ENCODE peak calls at places on chromosomes 6 and 20, in nine cellular contexts. One of them, this sample, is unnamed.

GRCh38 chr6:105601541-105602174 is 198.8 kb upstream of the PREP start:
- DNase-seq in iris pigment epithelial cell: peak
- DNase-seq in RWPE1: peak
- DNase-seq in activated CD8-positive, alpha-beta memory T cell treated with anti-CD3 and anti-CD28 coated beads for 1 hour: no peak
- DNase-seq in activated T-helper 2 cell treated with anti-CD3 and anti-CD28 coated beads, Interferon-gamma antibody, Interleukin-2, Interleukin-4, amounts not matched to agents 10 μg/mL and 5 μg/mL and 100 μg/mL, durations not matched to agents 14 hours and 24 hours and 36 hours: peak
- DNase-seq in fibroblast of gingiva: peak
- DNase-seq in foreskin melanocyte: no peak
- DNase-seq in GOT3: peak
- DNase-seq in Kasumi-1: no peak
- DNase-seq in this sample: peak

GRCh38 chr6:157337766-157338165 is 14.4 kb upstream of the TMEM242 start:
- DNase-seq in iris pigment epithelial cell: no peak
- DNase-seq in RWPE1: no peak
- DNase-seq in activated CD8-positive, alpha-beta memory T cell treated with anti-CD3 and anti-CD28 coated beads for 1 hour: no peak
- DNase-seq in activated T-helper 2 cell treated with anti-CD3 and anti-CD28 coated beads, Interferon-gamma antibody, Interleukin-2, Interleukin-4, amounts not matched to agents 10 μg/mL and 5 μg/mL and 100 μg/mL, durations not matched to agents 14 hours and 24 hours and 36 hours: no peak
- DNase-seq in fibroblast of gingiva: no peak
- DNase-seq in foreskin melanocyte: no peak
- DNase-seq in GOT3: no peak
- DNase-seq in Kasumi-1: no peak
- DNase-seq in this sample: no peak

GRCh38 chr6:43980004-43980795 is 147.1 kb downstream of the MRPL14 start:
- DNase-seq in iris pigment epithelial cell: no peak
- DNase-seq in RWPE1: no peak
- DNase-seq in activated CD8-positive, alpha-beta memory T cell treated with anti-CD3 and anti-CD28 coated beads for 1 hour: no peak
- DNase-seq in activated T-helper 2 cell treated with anti-CD3 and anti-CD28 coated beads, Interferon-gamma antibody, Interleukin-2, Interleukin-4, amounts not matched to agents 10 μg/mL and 5 μg/mL and 100 μg/mL, durations not matched to agents 14 hours and 24 hours and 36 hours: no peak
- DNase-seq in fibroblast of gingiva: no peak
- DNase-seq in foreskin melanocyte: no peak
- DNase-seq in GOT3: no peak
- DNase-seq in Kasumi-1: no peak
- DNase-seq in this sample: no peak

GRCh38 chr6:139262519-139263300 is 29.1 kb downstream of the TXLNB start:
- DNase-seq in iris pigment epithelial cell: no peak
- DNase-seq in RWPE1: no peak
- DNase-seq in activated CD8-positive, alpha-beta memory T cell treated with anti-CD3 and anti-CD28 coated beads for 1 hour: no peak
- DNase-seq in activated T-helper 2 cell treated with anti-CD3 and anti-CD28 coated beads, Interferon-gamma antibody, Interleukin-2, Interleukin-4, amounts not matched to agents 10 μg/mL and 5 μg/mL and 100 μg/mL, durations not matched to agents 14 hours and 24 hours and 36 hours: no peak
- DNase-seq in fibroblast of gingiva: no peak
- DNase-seq in foreskin melanocyte: peak
- DNase-seq in GOT3: no peak
- DNase-seq in Kasumi-1: no peak
- DNase-seq in this sample: no peak

GRCh38 chr6:7241709-7242645 is 71.0 kb downstream of the SSR1 start:
- DNase-seq in iris pigment epithelial cell: peak
- DNase-seq in RWPE1: no peak
- DNase-seq in activated CD8-positive, alpha-beta memory T cell treated with anti-CD3 and anti-CD28 coated beads for 1 hour: no peak
- DNase-seq in activated T-helper 2 cell treated with anti-CD3 and anti-CD28 coated beads, Interferon-gamma antibody, Interleukin-2, Interleukin-4, amounts not matched to agents 10 μg/mL and 5 μg/mL and 100 μg/mL, durations not matched to agents 14 hours and 24 hours and 36 hours: no peak
- DNase-seq in fibroblast of gingiva: no peak
- DNase-seq in foreskin melanocyte: no peak
- DNase-seq in GOT3: no peak
- DNase-seq in Kasumi-1: no peak
- DNase-seq in this sample: peak

GRCh38 chr6:28336284-28337024 is 506 bp upstream of the ZSCAN31 start:
- DNase-seq in iris pigment epithelial cell: no peak
- DNase-seq in RWPE1: no peak
- DNase-seq in activated CD8-positive, alpha-beta memory T cell treated with anti-CD3 and anti-CD28 coated beads for 1 hour: no peak
- DNase-seq in activated T-helper 2 cell treated with anti-CD3 and anti-CD28 coated beads, Interferon-gamma antibody, Interleukin-2, Interleukin-4, amounts not matched to agents 10 μg/mL and 5 μg/mL and 100 μg/mL, durations not matched to agents 14 hours and 24 hours and 36 hours: no peak
- DNase-seq in fibroblast of gingiva: peak
- DNase-seq in foreskin melanocyte: peak
- DNase-seq in GOT3: no peak
- DNase-seq in Kasumi-1: peak
- DNase-seq in this sample: peak

GRCh38 chr6:155274533-155274932 is 10.7 kb downstream of the CLDN20 start:
- DNase-seq in iris pigment epithelial cell: peak
- DNase-seq in RWPE1: peak
- DNase-seq in activated CD8-positive, alpha-beta memory T cell treated with anti-CD3 and anti-CD28 coated beads for 1 hour: no peak
- DNase-seq in activated T-helper 2 cell treated with anti-CD3 and anti-CD28 coated beads, Interferon-gamma antibody, Interleukin-2, Interleukin-4, amounts not matched to agents 10 μg/mL and 5 μg/mL and 100 μg/mL, durations not matched to agents 14 hours and 24 hours and 36 hours: no peak
- DNase-seq in fibroblast of gingiva: peak
- DNase-seq in foreskin melanocyte: no peak
- DNase-seq in GOT3: no peak
- DNase-seq in Kasumi-1: no peak
- DNase-seq in this sample: peak

GRCh38 chr6:37137201-37137880 is 32.6 kb upstream of the PIM1 start:
- DNase-seq in iris pigment epithelial cell: peak
- DNase-seq in RWPE1: peak
- DNase-seq in activated CD8-positive, alpha-beta memory T cell treated with anti-CD3 and anti-CD28 coated beads for 1 hour: no peak
- DNase-seq in activated T-helper 2 cell treated with anti-CD3 and anti-CD28 coated beads, Interferon-gamma antibody, Interleukin-2, Interleukin-4, amounts not matched to agents 10 μg/mL and 5 μg/mL and 100 μg/mL, durations not matched to agents 14 hours and 24 hours and 36 hours: no peak
- DNase-seq in fibroblast of gingiva: peak
- DNase-seq in foreskin melanocyte: peak
- DNase-seq in GOT3: no peak
- DNase-seq in Kasumi-1: no peak
- DNase-seq in this sample: peak

GRCh38 chr20:40698281-40698680 is 9.2 kb upstream of the MAFB start:
- DNase-seq in iris pigment epithelial cell: no peak
- DNase-seq in RWPE1: no peak
- DNase-seq in activated CD8-positive, alpha-beta memory T cell treated with anti-CD3 and anti-CD28 coated beads for 1 hour: no peak
- DNase-seq in activated T-helper 2 cell treated with anti-CD3 and anti-CD28 coated beads, Interferon-gamma antibody, Interleukin-2, Interleukin-4, amounts not matched to agents 10 μg/mL and 5 μg/mL and 100 μg/mL, durations not matched to agents 14 hours and 24 hours and 36 hours: no peak
- DNase-seq in fibroblast of gingiva: no peak
- DNase-seq in foreskin melanocyte: no peak
- DNase-seq in GOT3: no peak
- DNase-seq in Kasumi-1: no peak
- DNase-seq in this sample: no peak

GRCh38 chr20:54103067-54103761 is 32.8 kb upstream of the BCAS1 start:
- DNase-seq in iris pigment epithelial cell: peak
- DNase-seq in RWPE1: peak
- DNase-seq in activated CD8-positive, alpha-beta memory T cell treated with anti-CD3 and anti-CD28 coated beads for 1 hour: peak
- DNase-seq in activated T-helper 2 cell treated with anti-CD3 and anti-CD28 coated beads, Interferon-gamma antibody, Interleukin-2, Interleukin-4, amounts not matched to agents 10 μg/mL and 5 μg/mL and 100 μg/mL, durations not matched to agents 14 hours and 24 hours and 36 hours: peak
- DNase-seq in fibroblast of gingiva: peak
- DNase-seq in foreskin melanocyte: no peak
- DNase-seq in GOT3: no peak
- DNase-seq in Kasumi-1: peak
- DNase-seq in this sample: peak

GRCh38 chr6:161727063-161727462 is 453.2 kb upstream of the AGPAT4 start:
- DNase-seq in iris pigment epithelial cell: no peak
- DNase-seq in RWPE1: no peak
- DNase-seq in activated CD8-positive, alpha-beta memory T cell treated with anti-CD3 and anti-CD28 coated beads for 1 hour: no peak
- DNase-seq in activated T-helper 2 cell treated with anti-CD3 and anti-CD28 coated beads, Interferon-gamma antibody, Interleukin-2, Interleukin-4, amounts not matched to agents 10 μg/mL and 5 μg/mL and 100 μg/mL, durations not matched to agents 14 hours and 24 hours and 36 hours: no peak
- DNase-seq in fibroblast of gingiva: no peak
- DNase-seq in foreskin melanocyte: no peak
- DNase-seq in GOT3: no peak
- DNase-seq in Kasumi-1: no peak
- DNase-seq in this sample: no peak

GRCh38 chr6:105844275-105844848 is 241.8 kb upstream of the PRDM1 start:
- DNase-seq in iris pigment epithelial cell: no peak
- DNase-seq in RWPE1: no peak
- DNase-seq in activated CD8-positive, alpha-beta memory T cell treated with anti-CD3 and anti-CD28 coated beads for 1 hour: no peak
- DNase-seq in activated T-helper 2 cell treated with anti-CD3 and anti-CD28 coated beads, Interferon-gamma antibody, Interleukin-2, Interleukin-4, amounts not matched to agents 10 μg/mL and 5 μg/mL and 100 μg/mL, durations not matched to agents 14 hours and 24 hours and 36 hours: no peak
- DNase-seq in fibroblast of gingiva: no peak
- DNase-seq in foreskin melanocyte: no peak
- DNase-seq in GOT3: no peak
- DNase-seq in Kasumi-1: no peak
- DNase-seq in this sample: no peak

GRCh38 chr6:139373154-139373927 is 1.1 kb downstream of the CITED2 start:
- DNase-seq in iris pigment epithelial cell: peak
- DNase-seq in RWPE1: peak
- DNase-seq in activated CD8-positive, alpha-beta memory T cell treated with anti-CD3 and anti-CD28 coated beads for 1 hour: peak
- DNase-seq in activated T-helper 2 cell treated with anti-CD3 and anti-CD28 coated beads, Interferon-gamma antibody, Interleukin-2, Interleukin-4, amounts not matched to agents 10 μg/mL and 5 μg/mL and 100 μg/mL, durations not matched to agents 14 hours and 24 hours and 36 hours: peak
- DNase-seq in fibroblast of gingiva: peak
- DNase-seq in foreskin melanocyte: peak
- DNase-seq in GOT3: no peak
- DNase-seq in Kasumi-1: peak
- DNase-seq in this sample: peak

GRCh38 chr20:12175538-12175937 is 257.8 kb downstream of the BTBD3 start:
- DNase-seq in iris pigment epithelial cell: no peak
- DNase-seq in RWPE1: no peak
- DNase-seq in activated CD8-positive, alpha-beta memory T cell treated with anti-CD3 and anti-CD28 coated beads for 1 hour: no peak
- DNase-seq in activated T-helper 2 cell treated with anti-CD3 and anti-CD28 coated beads, Interferon-gamma antibody, Interleukin-2, Interleukin-4, amounts not matched to agents 10 μg/mL and 5 μg/mL and 100 μg/mL, durations not matched to agents 14 hours and 24 hours and 36 hours: no peak
- DNase-seq in fibroblast of gingiva: no peak
- DNase-seq in foreskin melanocyte: no peak
- DNase-seq in GOT3: no peak
- DNase-seq in Kasumi-1: no peak
- DNase-seq in this sample: no peak

GRCh38 chr20:51121272-51121671 is 98.4 kb upstream of the KCNG1 start:
- DNase-seq in iris pigment epithelial cell: no peak
- DNase-seq in RWPE1: no peak
- DNase-seq in activated CD8-positive, alpha-beta memory T cell treated with anti-CD3 and anti-CD28 coated beads for 1 hour: no peak
- DNase-seq in activated T-helper 2 cell treated with anti-CD3 and anti-CD28 coated beads, Interferon-gamma antibody, Interleukin-2, Interleukin-4, amounts not matched to agents 10 μg/mL and 5 μg/mL and 100 μg/mL, durations not matched to agents 14 hours and 24 hours and 36 hours: no peak
- DNase-seq in fibroblast of gingiva: no peak
- DNase-seq in foreskin melanocyte: no peak
- DNase-seq in GOT3: no peak
- DNase-seq in Kasumi-1: no peak
- DNase-seq in this sample: no peak

GRCh38 chr6:120077489-120077888 is 727.9 kb upstream of the MAN1A1 start:
- DNase-seq in iris pigment epithelial cell: no peak
- DNase-seq in RWPE1: no peak
- DNase-seq in activated CD8-positive, alpha-beta memory T cell treated with anti-CD3 and anti-CD28 coated beads for 1 hour: no peak
- DNase-seq in activated T-helper 2 cell treated with anti-CD3 and anti-CD28 coated beads, Interferon-gamma antibody, Interleukin-2, Interleukin-4, amounts not matched to agents 10 μg/mL and 5 μg/mL and 100 μg/mL, durations not matched to agents 14 hours and 24 hours and 36 hours: no peak
- DNase-seq in fibroblast of gingiva: no peak
- DNase-seq in foreskin melanocyte: no peak
- DNase-seq in GOT3: no peak
- DNase-seq in Kasumi-1: no peak
- DNase-seq in this sample: no peak

GRCh38 chr20:41587523-41587922 is 30.7 kb downstream of the CHD6 start:
- DNase-seq in iris pigment epithelial cell: no peak
- DNase-seq in RWPE1: no peak
- DNase-seq in activated CD8-positive, alpha-beta memory T cell treated with anti-CD3 and anti-CD28 coated beads for 1 hour: no peak
- DNase-seq in activated T-helper 2 cell treated with anti-CD3 and anti-CD28 coated beads, Interferon-gamma antibody, Interleukin-2, Interleukin-4, amounts not matched to agents 10 μg/mL and 5 μg/mL and 100 μg/mL, durations not matched to agents 14 hours and 24 hours and 36 hours: no peak
- DNase-seq in fibroblast of gingiva: peak
- DNase-seq in foreskin melanocyte: no peak
- DNase-seq in GOT3: no peak
- DNase-seq in Kasumi-1: no peak
- DNase-seq in this sample: no peak

GRCh38 chr6:168192195-168192900 is 113.3 kb upstream of the FRMD1 start:
- DNase-seq in iris pigment epithelial cell: no peak
- DNase-seq in RWPE1: no peak
- DNase-seq in activated CD8-positive, alpha-beta memory T cell treated with anti-CD3 and anti-CD28 coated beads for 1 hour: no peak
- DNase-seq in activated T-helper 2 cell treated with anti-CD3 and anti-CD28 coated beads, Interferon-gamma antibody, Interleukin-2, Interleukin-4, amounts not matched to agents 10 μg/mL and 5 μg/mL and 100 μg/mL, durations not matched to agents 14 hours and 24 hours and 36 hours: no peak
- DNase-seq in fibroblast of gingiva: no peak
- DNase-seq in foreskin melanocyte: peak
- DNase-seq in GOT3: no peak
- DNase-seq in Kasumi-1: no peak
- DNase-seq in this sample: no peak

GRCh38 chr6:29792123-29793035 is 35.2 kb upstream of the HLA-G start:
- DNase-seq in iris pigment epithelial cell: no peak
- DNase-seq in RWPE1: peak
- DNase-seq in activated CD8-positive, alpha-beta memory T cell treated with anti-CD3 and anti-CD28 coated beads for 1 hour: peak
- DNase-seq in activated T-helper 2 cell treated with anti-CD3 and anti-CD28 coated beads, Interferon-gamma antibody, Interleukin-2, Interleukin-4, amounts not matched to agents 10 μg/mL and 5 μg/mL and 100 μg/mL, durations not matched to agents 14 hours and 24 hours and 36 hours: peak
- DNase-seq in fibroblast of gingiva: peak
- DNase-seq in foreskin melanocyte: no peak
- DNase-seq in GOT3: no peak
- DNase-seq in Kasumi-1: no peak
- DNase-seq in this sample: no peak

GRCh38 chr20:11080776-11081406 is 407.1 kb upstream of the JAG1 start:
- DNase-seq in iris pigment epithelial cell: no peak
- DNase-seq in RWPE1: no peak
- DNase-seq in activated CD8-positive, alpha-beta memory T cell treated with anti-CD3 and anti-CD28 coated beads for 1 hour: no peak
- DNase-seq in activated T-helper 2 cell treated with anti-CD3 and anti-CD28 coated beads, Interferon-gamma antibody, Interleukin-2, Interleukin-4, amounts not matched to agents 10 μg/mL and 5 μg/mL and 100 μg/mL, durations not matched to agents 14 hours and 24 hours and 36 hours: no peak
- DNase-seq in fibroblast of gingiva: no peak
- DNase-seq in foreskin melanocyte: no peak
- DNase-seq in GOT3: no peak
- DNase-seq in Kasumi-1: no peak
- DNase-seq in this sample: no peak

GRCh38 chr6:18363746-18364145 is 23.4 kb upstream of the RNF144B start:
- DNase-seq in iris pigment epithelial cell: no peak
- DNase-seq in RWPE1: no peak
- DNase-seq in activated CD8-positive, alpha-beta memory T cell treated with anti-CD3 and anti-CD28 coated beads for 1 hour: no peak
- DNase-seq in activated T-helper 2 cell treated with anti-CD3 and anti-CD28 coated beads, Interferon-gamma antibody, Interleukin-2, Interleukin-4, amounts not matched to agents 10 μg/mL and 5 μg/mL and 100 μg/mL, durations not matched to agents 14 hours and 24 hours and 36 hours: no peak
- DNase-seq in fibroblast of gingiva: no peak
- DNase-seq in foreskin melanocyte: no peak
- DNase-seq in GOT3: no peak
- DNase-seq in Kasumi-1: no peak
- DNase-seq in this sample: no peak

This sample was measured in brain microvascular endothelial cell.